ENCODE peak calls at places on chromosomes 11 and 22, in seven cellular contexts. L is DMS153; P is NCI-H1048; E is NCI-H187 treated with DMSO at 0.1 percent for 48 hours; W is psoas muscle; I is activated CD4-positive, alpha-beta T cell treated with anti-CD3 and anti-CD28 coated beads, Interleukin-2, amount 50 U/mL, for 48 hours; U is amniotic stem cell. X is an unnamed sample.

GRCh38 chr22:46010177-46010867 is 33.4 kb upstream of the WNT7B start:
- DNase-seq in L (no peak), P (no peak), E (no peak), W (no peak), I (no peak), U (no peak), X (no peak)

GRCh38 chr11:12818333-12819015 is 144.3 kb downstream of the TEAD1 start:
- DNase-seq in L (no peak), P (no peak), E (no peak), W (no peak), I (no peak), U (peak), X (peak)

GRCh38 chr22:36227396-36227795 is 11.9 kb downstream of the APOL2 start:
- DNase-seq in L (no peak), P (no peak), E (no peak), W (no peak), I (no peak), U (no peak), X (no peak)

GRCh38 chr11:103487113-103487512 is 377.9 kb downstream of the DYNC2H1 start:
- DNase-seq in L (no peak), P (no peak), E (no peak), W (no peak), I (no peak), U (no peak), X (no peak)

GRCh38 chr11:42249401-42249800 is 789.9 kb upstream of the LRRC4C start:
- DNase-seq in L (no peak), P (no peak), E (no peak), W (no peak), I (no peak), U (no peak), X (no peak)

GRCh38 chr22:26134654-26135330 is 34.5 kb upstream of the SEZ6L start:
- DNase-seq in L (no peak), P (no peak), E (no peak), W (no peak), I (peak), U (no peak), X (no peak)

GRCh38 chr11:118956094-118956846 is at the start of gene UPK2:
- DNase-seq in L (peak), P (peak), E (no peak), W (peak), I (peak), U (peak), X (peak)

GRCh38 chr22:19094393-19094997 is 27.7 kb downstream of the DGCR2 start:
- DNase-seq in L (no peak), P (no peak), E (no peak), W (no peak), I (no peak), U (no peak), X (no peak)

GRCh38 chr11:113474362-113475159 is 637 bp downstream of the DRD2 start:
- DNase-seq in L (no peak), P (peak), E (no peak), W (peak), I (peak), U (peak), X (peak)

GRCh38 chr11:68398870-68399865 is 61.4 kb upstream of the PPP6R3 start:
- DNase-seq in L (no peak), P (no peak), E (no peak), W (peak), I (no peak), U (no peak), X (no peak)

GRCh38 chr11:65588199-65589054 is 7.2 kb downstream of the KCNK7 start:
- DNase-seq in L (peak), P (no peak), E (no peak), W (peak), I (peak), U (no peak), X (peak)

GRCh38 chr11:61111786-61112517 is 9.7 kb downstream of the CD5 start:
- DNase-seq in L (no peak), P (no peak), E (no peak), W (no peak), I (peak), U (no peak), X (no peak)

GRCh38 chr22:22210375-22210774 is 34.2 kb upstream of the VPREB1 start:
- DNase-seq in L (no peak), P (no peak), E (no peak), W (no peak), I (peak), U (peak), X (peak)

GRCh38 chr11:36454991-36455611 is 55.0 kb downstream of the TRAF6 start:
- DNase-seq in L (no peak), P (no peak), E (no peak), W (no peak), I (no peak), U (no peak), X (no peak)

GRCh38 chr22:20436309-20437252 is 1.0 kb downstream of the SCARF2 start:
- DNase-seq in L (no peak), P (no peak), E (no peak), W (peak), I (peak), U (no peak), X (peak)

X was measured in adipocyte.